ENCODE peak calls at places on chromosome 14, in six cellular contexts. D is activated T-cell treated with anti-CD3 and anti-CD28 coated beads for 1 hour, Z is astrocyte of the hippocampus, P is NCI-H1417, B is RWPE1, L is AG08395. N is an unnamed sample.

GRCh38 chr14:100832311-100832960 is 6.5 kb downstream of the MEG3 start:
- DNase-seq in D (no peak), Z (peak), P (no peak), B (no peak), L (no peak), N (no peak)

GRCh38 chr14:78666336-78667056 is 496.3 kb downstream of the NRXN3 start:
- DNase-seq in D (no peak), Z (no peak), P (no peak), B (no peak), L (no peak), N (no peak)

GRCh38 chr14:59044707-59045106 is 143.8 kb upstream of the DAAM1 start:
- DNase-seq in D (no peak), Z (no peak), P (no peak), B (no peak), L (no peak), N (no peak)

GRCh38 chr14:32530800-32531199 is 201.7 kb downstream of the AKAP6 start:
- DNase-seq in D (no peak), Z (no peak), P (no peak), B (no peak), L (no peak), N (no peak)

GRCh38 chr14:104439625-104440024 is 139.9 kb upstream of the C14orf180 start:
- DNase-seq in D (no peak), Z (no peak), P (no peak), B (no peak), L (no peak), N (no peak)

GRCh38 chr14:80080601-80081000 is 130.7 kb downstream of the DIO2 start:
- DNase-seq in D (no peak), Z (no peak), P (no peak), B (no peak), L (no peak), N (peak)

GRCh38 chr14:101383737-101384338 is 177.5 kb upstream of the DIO3 start:
- DNase-seq in D (no peak), Z (no peak), P (no peak), B (no peak), L (no peak), N (no peak)

GRCh38 chr14:20219033-20219432 is 4.5 kb upstream of the OR11H6 start:
- DNase-seq in D (no peak), Z (no peak), P (no peak), B (no peak), L (no peak), N (no peak)

GRCh38 chr14:55794655-55795583 is 214.9 kb downstream of the KTN1 start:
- DNase-seq in D (no peak), Z (peak), P (peak), B (peak), L (no peak), N (no peak)

GRCh38 chr14:64971890-64972785 is at the start of gene RAB15:
- DNase-seq in D (no peak), Z (peak), P (peak), B (peak), L (peak), N (no peak)

GRCh38 chr14:55339770-55340169 is 68.5 kb downstream of the FBXO34 start:
- DNase-seq in D (no peak), Z (no peak), P (no peak), B (no peak), L (no peak), N (no peak)

GRCh38 chr14:105536691-105537579 is 10.6 kb downstream of the TMEM121 start:
- DNase-seq in D (no peak), Z (no peak), P (peak), B (no peak), L (no peak), N (no peak)

GRCh38 chr14:51677276-51677675 is 25.6 kb downstream of the FRMD6 start:
- DNase-seq in D (no peak), Z (peak), P (no peak), B (no peak), L (peak), N (peak)

GRCh38 chr14:56129941-56130340 is 11.7 kb downstream of the PELI2 start:
- DNase-seq in D (no peak), Z (no peak), P (no peak), B (no peak), L (no peak), N (peak)

GRCh38 chr14:104090071-104090748 is 4.7 kb downstream of the ASPG start:
- DNase-seq in D (no peak), Z (no peak), P (no peak), B (no peak), L (no peak), N (no peak)

GRCh38 chr14:34199585-34199984 is 248.7 kb upstream of the EGLN3 start:
- DNase-seq in D (no peak), Z (peak), P (no peak), B (no peak), L (peak), N (no peak)

GRCh38 chr14:66380143-66380542 is 106.0 kb upstream of the CCDC196 start:
- DNase-seq in D (no peak), Z (peak), P (no peak), B (no peak), L (no peak), N (no peak)

GRCh38 chr14:23831591-23831990 is 122.0 kb upstream of the DHRS4 start:
- DNase-seq in D (no peak), Z (no peak), P (no peak), B (no peak), L (no peak), N (peak)

GRCh38 chr14:74085047-74085637 is 386 bp downstream of the LIN52 start:
- DNase-seq in D (no peak), Z (peak), P (peak), B (peak), L (peak), N (no peak)

GRCh38 chr14:58085877-58086276 is 66.1 kb downstream of the ARMH4 start:
- DNase-seq in D (no peak), Z (no peak), P (no peak), B (no peak), L (no peak), N (no peak)

GRCh38 chr14:54206477-54206876 is 190.3 kb upstream of the CDKN3 start:
- DNase-seq in D (no peak), Z (no peak), P (no peak), B (no peak), L (no peak), N (no peak)

GRCh38 chr14:104680806-104681688 is 8.4 kb upstream of the INF2 start:
- DNase-seq in D (no peak), Z (peak), P (no peak), B (peak), L (peak), N (peak)

GRCh38 chr14:51202914-51203665 is 37.0 kb upstream of the TMX1 start:
- DNase-seq in D (no peak), Z (no peak), P (no peak), B (no peak), L (no peak), N (no peak)

GRCh38 chr14:89419973-89420482 is 3.0 kb upstream of the FOXN3 start:
- DNase-seq in D (no peak), Z (no peak), P (no peak), B (no peak), L (no peak), N (no peak)

GRCh38 chr14:36275741-36276140 is 44.7 kb downstream of the MBIP start:
- DNase-seq in D (no peak), Z (no peak), P (peak), B (no peak), L (no peak), N (no peak)

GRCh38 chr14:83207550-83207949 is 1673.9 kb upstream of the SEL1L start:
- DNase-seq in D (no peak), Z (no peak), P (no peak), B (no peak), L (no peak), N (no peak)

GRCh38 chr14:61150851-61151250 is 130.3 kb downstream of the TMEM30B start:
- DNase-seq in D (no peak), Z (no peak), P (no peak), B (no peak), L (no peak), N (no peak)

GRCh38 chr14:48792376-48793024 is 793.7 kb downstream of the RPS29 start:
- DNase-seq in D (no peak), Z (peak), P (no peak), B (no peak), L (no peak), N (no peak)